ENCODE peak calls at places on chromosomes 7 and 10, in six cellular contexts. Z, D, B, L, V and H are unnamed samples.

GRCh38 chr10:133326745-133327650 is 9.7 kb downstream of the CALY start:
- DNase-seq in L (peak; percentile 16), V (no peak), B (no peak), D (peak; percentile 53), Z (peak; percentile 26), H (no peak)

GRCh38 chr7:105521731-105522458 is at the start of gene PUS7:
- DNase-seq in D (peak; percentile 97), B (peak; percentile 93), V (peak; percentile 95), Z (peak; percentile 82), L (peak; percentile 98), H (peak; percentile 74)

GRCh38 chr7:157043745-157044144 is 33.3 kb upstream of the MNX1 start:
- DNase-seq in B (no peak), L (no peak), V (no peak), D (no peak), Z (peak; percentile 72), H (no peak)

GRCh38 chr10:76738991-76739390 is 898.6 kb downstream of the KCNMA1 start:
- DNase-seq in D (no peak), L (no peak), Z (no peak), V (no peak), B (no peak), H (no peak)

GRCh38 chr10:114045071-114045737 is 1.5 kb downstream of the ADRB1 start:
- DNase-seq in Z (no peak), V (peak; percentile 62), D (peak; percentile 11), B (no peak), L (peak; percentile 73), H (no peak)

GRCh38 chr10:103197177-103197576 is 4.1 kb upstream of the NT5C2 start:
- DNase-seq in L (no peak), D (peak; percentile 37), B (peak; percentile 34), Z (peak; percentile 67), V (no peak), H (no peak)

GRCh38 chr10:114821915-114822770 is 563 bp downstream of the FHIP2A start:
- DNase-seq in L (peak; percentile 61), B (peak; percentile 44), D (peak; percentile 13), V (peak; percentile 59), Z (peak; percentile 18), H (peak; percentile 18)

GRCh38 chr10:27388761-27389399 is 115.2 kb upstream of the RAB18 start:
- DNase-seq in D (no peak), L (no peak), Z (peak; percentile 50), V (no peak), B (no peak), H (no peak)

GRCh38 chr7:50849991-50850390 is 67.3 kb upstream of the GRB10 start:
- DNase-seq in B (no peak), V (no peak), L (no peak), Z (no peak), D (no peak), H (no peak)

GRCh38 chr10:46787321-46787615 is 124.0 kb upstream of the PTPN20 start:
- DNase-seq in L (peak; percentile 6), Z (peak; percentile 70), D (peak; percentile 46), V (no peak), B (peak; percentile 0), H (no peak)

GRCh38 chr7:51543801-51544553 is 227.4 kb upstream of the COBL start:
- DNase-seq in Z (no peak), V (no peak), B (no peak), L (no peak), D (no peak), H (no peak)

GRCh38 chr10:122882798-122883197 is 3.4 kb upstream of the FAM24B start:
- DNase-seq in Z (no peak), D (no peak), B (no peak), V (no peak), L (no peak), H (no peak)

GRCh38 chr10:42781893-42782445 is 626 bp upstream of the BMS1 start:
- DNase-seq in L (no peak), Z (no peak), B (no peak), D (no peak), V (no peak), H (no peak)

GRCh38 chr10:688621-689426 is 644 bp downstream of the DIP2C start:
- DNase-seq in D (peak; percentile 5), V (peak; percentile 78), L (no peak), Z (peak; percentile 54), B (no peak), H (peak; percentile 37)

GRCh38 chr7:114008696-114009095 is 89.9 kb upstream of the PPP1R3A start:
- DNase-seq in L (no peak), Z (no peak), V (no peak), B (no peak), D (no peak), H (no peak)

GRCh38 chr7:73706122-73707044 is 13.1 kb downstream of the STX1A start:
- DNase-seq in D (peak; percentile 88), V (no peak), B (peak; percentile 65), Z (no peak), L (no peak), H (no peak)

GRCh38 chr7:138726288-138726687 is 25.1 kb upstream of the SVOPL start:
- DNase-seq in L (no peak), Z (no peak), D (peak; percentile 16), B (no peak), V (peak; percentile 56), H (no peak)

GRCh38 chr7:27182861-27183681 is 2.0 kb downstream of the HOXA11 start:
- DNase-seq in B (no peak), L (no peak), Z (no peak), V (peak; percentile 75), D (no peak), H (no peak)

GRCh38 chr10:35635576-35635975 is 6.5 kb downstream of the FZD8 start:
- DNase-seq in D (peak; percentile 100), L (peak; percentile 68), V (peak; percentile 86), B (peak; percentile 44), Z (peak; percentile 88), H (peak; percentile 50)

GRCh38 chr10:35633006-35633980 is 8.8 kb downstream of the FZD8 start:
- DNase-seq in Z (no peak), L (no peak), D (peak; percentile 100), V (no peak), B (no peak), H (no peak)

GRCh38 chr10:35631404-35631803 is 10.7 kb downstream of the FZD8 start:
- DNase-seq in L (no peak), B (no peak), V (no peak), Z (no peak), D (peak; percentile 5), H (no peak)

GRCh38 chr10:35636942-35637341 is 5.2 kb downstream of the FZD8 start:
- DNase-seq in B (no peak), D (peak; percentile 70), L (no peak), V (no peak), Z (no peak), H (no peak)

DNA sequence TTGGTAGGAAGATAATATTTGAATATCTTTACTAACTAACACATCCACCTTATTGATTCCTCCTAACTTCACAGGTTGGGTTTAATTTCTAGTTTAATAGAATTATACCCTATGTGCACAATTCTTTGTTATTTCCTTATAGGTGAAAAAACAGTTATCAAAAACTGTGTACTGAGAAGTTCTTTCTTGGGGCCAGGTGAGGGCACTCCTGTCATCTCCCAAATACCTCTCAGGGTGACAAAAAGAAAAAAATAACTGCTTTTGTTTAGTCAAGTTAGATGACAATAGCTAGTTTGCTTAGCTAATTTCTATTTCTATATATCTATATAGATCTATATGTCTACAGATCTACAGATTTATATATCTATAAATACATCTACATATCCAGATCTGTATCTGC is 10.1 kb downstream of the FZD8 start:
- DNase-seq in Z (no peak), L (no peak), D (peak; percentile 78), V (no peak), B (no peak), H (no peak)
- TF ChIP-seq CTCF in Z (no peak), L (no peak), D (peak; percentile 96), V (peak; percentile 50), B (no peak), H (no peak)

DNA sequence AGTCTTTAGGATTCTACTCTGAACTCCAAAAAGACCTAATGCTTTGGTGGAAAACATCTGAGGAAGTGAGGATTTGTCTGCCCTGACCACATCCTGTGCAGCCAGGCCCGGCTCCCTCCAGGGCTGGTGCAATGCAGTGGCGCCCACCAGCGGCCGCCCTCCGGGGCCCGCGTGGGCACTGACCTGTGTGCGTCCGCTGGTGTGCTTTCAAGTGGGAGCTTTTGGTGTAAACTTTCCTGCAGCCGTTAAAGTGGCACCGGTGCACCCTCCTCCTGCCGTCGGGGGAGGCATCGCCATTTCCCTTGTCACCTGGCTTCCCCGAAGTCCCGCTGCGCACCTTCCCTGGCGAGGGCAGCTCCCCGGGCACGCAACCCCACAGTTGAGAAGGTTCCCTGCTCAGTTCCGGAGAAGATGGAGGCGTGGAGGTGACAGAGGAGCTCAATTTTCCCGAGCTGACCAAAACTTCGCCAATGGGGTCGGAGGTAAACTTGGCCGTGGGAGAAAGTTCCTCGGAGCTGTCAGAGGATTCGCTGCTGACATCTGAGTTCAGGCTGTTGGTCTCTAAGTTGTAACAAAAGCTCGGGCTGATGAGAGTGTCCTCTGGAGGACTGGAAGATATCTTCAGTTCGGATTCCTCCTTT is 3.4 kb downstream of the KLF6 start:
- DNase-seq in V (no peak), B (no peak), L (no peak), D (peak; percentile 34), Z (peak; percentile 71), H (no peak)
- TF ChIP-seq CTCF in V (peak; percentile 53), B (peak; percentile 77), L (no peak), D (peak; percentile 47), Z (peak; percentile 74), H (no peak)

GRCh38 chr10:75234683-75235374 is 928 bp downstream of the COMTD1 start:
- DNase-seq in D (peak; percentile 35), L (no peak), Z (no peak), B (no peak), V (peak; percentile 73), H (peak; percentile 31)
- TF ChIP-seq CTCF in D (peak; percentile 58), L (peak; percentile 3), Z (no peak), B (no peak), V (peak; percentile 52), H (peak; percentile 15)

GRCh38 chr7:78099715-78100477 is 301.3 kb downstream of the PHTF2 start:
- DNase-seq in V (no peak), D (peak; percentile 10), Z (peak; percentile 80), L (no peak), B (no peak), H (no peak)

GRCh38 chr7:78090616-78091015 is 292.0 kb downstream of the PHTF2 start:
- DNase-seq in V (no peak), L (no peak), Z (no peak), D (no peak), B (no peak), H (no peak)

DNA sequence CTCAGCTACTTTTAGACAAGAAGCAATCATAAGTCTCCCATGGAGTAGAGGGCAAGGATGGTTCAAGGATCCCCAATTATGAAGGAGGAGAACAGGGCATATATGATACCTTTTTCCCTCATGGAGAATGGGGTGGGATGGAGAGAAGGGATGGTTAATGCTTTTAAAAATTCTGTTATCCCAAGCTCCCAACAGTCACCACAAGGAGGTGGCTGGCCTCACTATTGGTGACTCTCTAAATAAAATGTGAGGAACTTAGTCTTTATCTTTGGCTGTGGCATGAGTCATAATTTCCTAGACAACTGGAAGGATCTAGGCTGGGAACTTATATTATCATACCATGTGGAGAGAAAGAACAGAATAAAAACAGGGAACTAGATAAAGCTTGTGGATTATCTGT is 297.0 kb downstream of the PHTF2 start:
- DNase-seq in V (no peak), L (no peak), D (no peak), B (no peak), Z (peak; percentile 77), H (no peak)
- TF ChIP-seq CTCF in V (peak; percentile 13), L (no peak), D (no peak), B (no peak), Z (peak; percentile 40), H (no peak)

GRCh38 chr10:86945361-86946214 is 11.8 kb downstream of the MMRN2 start:
- DNase-seq in V (peak; percentile 89), L (no peak), D (no peak), Z (peak; percentile 46), B (no peak), H (no peak)
- TF ChIP-seq CTCF in V (peak; percentile 86), L (no peak), D (no peak), Z (peak; percentile 44), B (no peak), H (no peak)